ENCODE peak calls at places on chromosomes 3 and 15, in eight cellular contexts. C is AG09309, F is AG10803, D is AG09319, I is activated B cell treated with CpG ODN at 0.5 μM for 24 hours, O is HFF-Myc, H is ovary, V is heart left ventricle. S is an unnamed sample.

GRCh38 chr3:33858131-33858530 is 59.7 kb downstream of the PDCD6IP start:
- DNase-seq in C (no peak), F (peak), D (no peak), I (no peak), O (no peak), H (no peak), V (no peak), S (no peak)

GRCh38 chr3:59772416-59773408 is 722.9 kb upstream of the CFAP20DC start:
- DNase-seq in C (no peak), F (no peak), D (no peak), I (no peak), O (no peak), H (no peak), V (no peak), S (no peak)

GRCh38 chr15:56759450-56759845 is 26.1 kb upstream of the ZNF280D start:
- DNase-seq in C (peak), F (peak), D (peak), I (no peak), O (peak), H (peak), V (peak), S (no peak)

GRCh38 chr3:126931806-126932187 is 51.1 kb upstream of the PLXNA1 start:
- DNase-seq in C (no peak), F (no peak), D (no peak), I (no peak), O (no peak), H (no peak), V (no peak), S (no peak)

GRCh38 chr3:43388909-43389308 is 102.6 kb downstream of the SNRK start:
- DNase-seq in C (no peak), F (no peak), D (no peak), I (no peak), O (no peak), H (no peak), V (no peak), S (no peak)

GRCh38 chr3:126305427-126305826 is 51.8 kb downstream of the KLF15 start:
- DNase-seq in C (no peak), F (peak), D (no peak), I (no peak), O (no peak), H (no peak), V (no peak), S (no peak)

GRCh38 chr15:60370804-60371700 is 26.7 kb downstream of the ANXA2 start:
- DNase-seq in C (peak), F (peak), D (peak), I (no peak), O (peak), H (peak), V (peak), S (no peak)

GRCh38 chr3:134651347-134652041 is 672 bp upstream of the KY start:
- DNase-seq in C (peak), F (peak), D (no peak), I (no peak), O (no peak), H (no peak), V (peak), S (peak)

GRCh38 chr3:5136619-5137429 is 14.7 kb downstream of the ARL8B start:
- DNase-seq in C (no peak), F (no peak), D (no peak), I (no peak), O (no peak), H (no peak), V (no peak), S (no peak)

GRCh38 chr3:129599607-129600006 is 6.9 kb downstream of the PLXND1 start:
- DNase-seq in C (no peak), F (peak), D (no peak), I (no peak), O (no peak), H (no peak), V (peak), S (no peak)

GRCh38 chr3:171001957-171002694 is 24.4 kb downstream of the SLC2A2 start:
- DNase-seq in C (no peak), F (peak), D (no peak), I (no peak), O (no peak), H (no peak), V (no peak), S (no peak)

DNA sequence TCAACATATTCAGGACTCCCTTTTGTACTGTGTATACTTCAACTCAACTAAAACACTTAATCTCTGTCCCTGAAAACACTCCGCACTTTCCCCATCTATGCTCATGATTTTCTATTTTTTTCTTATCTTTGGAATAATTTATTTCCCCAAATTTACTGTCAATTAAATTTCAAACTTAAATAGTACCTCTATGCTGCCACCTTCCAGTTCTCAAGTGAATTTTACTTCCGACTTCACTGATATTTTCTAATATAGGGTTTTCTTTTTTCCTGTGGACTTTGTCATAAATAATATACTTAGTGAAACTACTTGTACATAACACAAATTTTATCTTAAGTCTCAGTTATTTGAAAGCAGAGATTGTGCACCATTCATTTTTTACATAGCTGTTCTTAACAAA is 1303.3 kb downstream of the OTOL1 start:
- DNase-seq in C (no peak), F (peak), D (no peak), I (no peak), O (no peak), H (no peak), V (no peak), S (no peak)
- TF ChIP-seq CTCF in C (no peak), F (no peak), D (peak), I (no peak), O (no peak), H (no peak), V (no peak), S (no peak)

DNA sequence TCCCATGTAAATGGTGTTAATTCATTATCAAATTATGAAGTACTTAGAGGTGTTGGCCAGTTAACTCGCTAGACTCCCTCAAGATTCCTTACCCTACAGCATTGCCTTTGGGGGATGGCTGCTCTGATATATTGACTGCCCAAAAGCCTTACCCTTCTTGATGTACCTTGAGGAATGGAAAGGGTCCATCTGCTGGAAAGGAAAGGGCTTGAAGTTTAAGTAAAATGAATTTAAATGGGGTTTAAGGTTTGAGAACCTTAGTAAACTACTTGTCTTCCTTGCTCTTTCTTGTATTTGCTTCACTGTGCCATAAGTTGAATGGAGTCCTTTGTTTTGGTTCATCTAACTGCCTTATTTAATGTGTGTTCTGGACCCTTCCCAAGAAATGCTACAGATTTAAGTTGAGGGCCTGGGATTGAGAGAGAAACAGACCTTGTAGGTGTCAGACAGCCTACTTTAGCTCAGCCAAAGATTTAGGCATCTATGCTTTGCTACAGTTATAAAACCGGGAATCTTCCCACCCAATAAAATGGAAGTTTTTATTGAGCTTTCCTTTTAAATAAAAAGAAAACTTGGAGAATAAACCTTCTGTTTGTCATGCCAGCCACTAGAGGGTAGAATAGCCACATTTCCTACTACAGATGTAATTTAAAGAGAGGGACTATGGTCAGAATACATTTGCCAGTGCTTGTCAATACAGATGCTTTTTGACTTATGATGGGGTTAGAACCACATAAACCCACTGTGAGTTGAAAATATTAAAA is 25.3 kb downstream of the CMSS1 start:
- DNase-seq in C (peak), F (peak), D (no peak), I (no peak), O (peak), H (no peak), V (no peak), S (no peak)
- TF ChIP-seq CTCF in C (peak), F (peak), D (peak), I (no peak), O (peak), H (no peak), V (peak), S (peak)

DNA sequence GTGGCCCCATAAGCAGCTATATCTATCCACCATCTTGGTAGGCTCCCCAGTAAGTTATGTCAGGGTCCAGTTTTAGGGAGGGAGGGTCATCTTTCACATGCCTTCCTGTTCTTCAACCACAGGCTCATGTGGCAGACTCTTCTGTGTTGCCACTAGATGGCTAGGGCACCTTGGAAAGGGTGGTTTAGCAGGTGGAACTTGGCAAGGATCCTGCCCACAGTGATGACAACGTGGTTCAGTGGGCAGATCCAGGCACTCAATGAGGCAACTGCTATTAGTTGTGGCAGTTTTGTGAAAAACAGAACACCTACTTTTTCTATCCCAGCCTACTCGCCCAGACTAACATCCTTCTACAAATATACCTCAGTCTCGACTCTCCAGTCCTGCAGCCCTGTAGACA is 7.2 kb upstream of the RBP1 start:
- DNase-seq in C (no peak), F (no peak), D (no peak), I (no peak), O (no peak), H (no peak), V (no peak), S (no peak)
- TF ChIP-seq CTCF in C (no peak), F (no peak), D (no peak), I (no peak), O (no peak), H (no peak), V (no peak), S (no peak)

DNA sequence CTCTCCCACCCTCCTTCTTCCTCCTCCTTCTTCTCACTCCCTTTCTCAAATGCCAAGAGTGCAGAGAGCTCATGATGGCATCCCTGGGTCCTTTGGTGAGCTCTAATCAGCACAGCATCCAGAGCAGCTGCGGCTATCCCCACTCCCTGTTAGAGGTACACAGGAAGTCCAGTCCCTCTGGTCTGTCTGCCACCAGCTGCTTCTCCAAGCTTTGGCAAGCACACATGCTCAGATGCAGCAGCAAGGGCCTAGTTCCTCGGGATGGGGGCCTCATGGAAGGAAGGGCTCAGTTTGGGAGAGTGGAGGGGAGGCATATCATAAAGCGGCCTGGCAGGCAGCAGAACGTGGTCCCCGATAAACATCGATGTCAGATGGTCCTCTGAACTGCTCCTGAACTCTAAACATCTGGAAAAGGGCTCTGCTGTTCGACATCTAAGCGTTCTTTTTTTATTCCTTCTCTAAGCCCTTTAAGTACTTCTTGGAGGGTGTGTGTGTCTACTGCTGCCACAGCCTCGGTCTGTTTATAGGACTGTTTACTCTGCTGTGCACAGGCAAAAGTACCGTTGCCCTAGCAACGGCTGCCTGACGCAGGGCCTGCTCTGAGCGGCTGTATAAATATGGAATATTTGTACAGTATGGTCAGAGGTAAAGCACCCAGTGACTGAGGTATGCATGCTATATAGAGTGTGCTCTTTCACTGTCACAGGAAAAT is 74.6 kb downstream of the PRICKLE2 start:
- DNase-seq in C (peak), F (peak), D (peak), I (no peak), O (peak), H (peak), V (peak), S (peak)
- TF ChIP-seq CTCF in C (no peak), F (no peak), D (no peak), I (no peak), O (no peak), H (no peak), V (no peak), S (no peak)

GRCh38 chr15:62588930-62589655 is 424.0 kb upstream of the C2CD4B start:
- DNase-seq in C (no peak), F (peak), D (no peak), I (no peak), O (peak), H (no peak), V (no peak), S (no peak)
- TF ChIP-seq CTCF in C (peak), F (peak), D (no peak), I (no peak), O (no peak), H (no peak), V (no peak), S (no peak)

GRCh38 chr15:58517252-58517681 is 85.5 kb downstream of the LIPC start:
- DNase-seq in C (no peak), F (no peak), D (no peak), I (no peak), O (no peak), H (no peak), V (no peak), S (no peak)
- TF ChIP-seq CTCF in C (peak), F (no peak), D (no peak), I (no peak), O (no peak), H (no peak), V (no peak), S (no peak)

GRCh38 chr15:71469393-71469792 is 341.0 kb upstream of the NR2E3 start:
- DNase-seq in C (peak), F (peak), D (peak), I (no peak), O (peak), H (no peak), V (no peak), S (no peak)
- TF ChIP-seq CTCF in C (peak), F (peak), D (peak), I (no peak), O (peak), H (no peak), V (no peak), S (no peak)

DNA sequence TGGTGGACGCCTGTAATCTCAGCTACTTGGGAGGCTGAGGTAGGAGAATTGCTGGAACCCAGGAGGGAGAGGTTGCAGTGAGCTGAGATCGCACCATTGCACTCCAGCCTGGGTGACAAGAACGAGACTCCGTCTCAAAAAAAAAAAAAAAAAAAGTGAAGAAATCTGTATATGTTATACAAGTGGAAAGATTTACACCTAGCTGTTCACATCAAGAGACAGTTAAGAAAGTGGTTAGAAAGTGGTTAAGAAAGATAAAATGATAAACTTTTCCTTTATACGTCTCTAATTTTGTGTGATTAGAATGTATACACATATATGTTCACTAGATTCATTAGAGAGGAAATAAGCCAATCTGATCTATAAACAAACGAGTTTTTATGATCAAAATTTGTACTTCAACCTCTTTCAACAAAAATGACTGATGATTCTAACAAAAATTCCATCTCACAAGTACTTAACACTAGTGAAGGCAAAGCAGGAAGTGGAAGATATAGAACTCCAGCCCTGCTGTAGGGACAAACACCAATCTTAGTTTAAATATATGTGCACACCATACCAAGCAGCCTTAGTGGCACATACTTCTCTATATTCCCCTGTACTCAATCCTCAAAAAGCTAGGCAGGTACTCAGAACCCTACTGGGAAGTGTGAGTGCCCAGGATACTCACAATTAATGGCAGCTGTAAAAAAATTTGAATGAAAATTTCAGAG is 51.2 kb downstream of the RAF1 start:
- DNase-seq in C (no peak), F (no peak), D (no peak), I (no peak), O (no peak), H (no peak), V (no peak), S (no peak)
- TF ChIP-seq CTCF in C (no peak), F (no peak), D (no peak), I (no peak), O (no peak), H (no peak), V (no peak), S (no peak)

GRCh38 chr3:98013428-98014349 is 21.4 kb downstream of the GABRR3 start:
- DNase-seq in C (no peak), F (no peak), D (peak), I (no peak), O (no peak), H (no peak), V (no peak), S (no peak)
- TF ChIP-seq CTCF in C (no peak), F (no peak), D (peak), I (no peak), O (no peak), H (no peak), V (no peak), S (no peak)